ENCODE peak calls at places on chromosomes 5 and 9, in seven cellular contexts. X is activated CD8-positive, alpha-beta memory T cell treated with anti-CD3 and anti-CD28 coated beads, Interleukin-2, amount 10 ng/mL, durations not matched to agents 7 days and 5 days; S is dorsolateral prefrontal cortex; B is skeletal muscle cell; V is osteocyte; G is hepatic stellate cell; A is stomach. K is an unnamed sample.
A peak's percentile ranks its signal among the peaks of the same experiment; 100 is the strongest.

GRCh38 chr5:139810341-139811075 is 14.9 kb downstream of the PSD2 start:
- DNase-seq in X (no peak), S (no peak), B (no peak), V (no peak), G (no peak), A (no peak), K (no peak)

GRCh38 chr5:164597293-164597900 is 1092.0 kb downstream of the MAT2B start:
- DNase-seq in X (no peak), S (no peak), B (no peak), V (no peak), G (no peak), A (no peak), K (no peak)

GRCh38 chr9:105082843-105083242 is 154.9 kb upstream of the ABCA1 start:
- DNase-seq in X (no peak), S (no peak), B (no peak), V (no peak), G (no peak), A (no peak), K (no peak)

GRCh38 chr9:124482431-124483031 is 24.7 kb downstream of the NR5A1 start:
- DNase-seq in X (no peak), S (no peak), B (no peak), V (no peak), G (no peak), A (no peak), K (no peak)

GRCh38 chr9:129143461-129143927 is 32.3 kb downstream of the PTPA start:
- DNase-seq in X (no peak), S (no peak), B (peak; percentile 26), V (no peak), G (peak; percentile 68), A (no peak), K (peak; percentile 68)

GRCh38 chr9:33431420-33431819 is 16.0 kb downstream of the AQP3 start:
- DNase-seq in X (no peak), S (no peak), B (no peak), V (no peak), G (no peak), A (no peak), K (no peak)

GRCh38 chr5:8340739-8341344 is 471.9 kb downstream of the MTRR start:
- DNase-seq in X (no peak), S (no peak), B (no peak), V (no peak), G (peak; percentile 11), A (no peak), K (no peak)

GRCh38 chr9:126614088-126614454 is 343 bp downstream of the LMX1B start:
- DNase-seq in X (no peak), S (no peak), B (no peak), V (no peak), G (peak; percentile 6), A (no peak), K (no peak)

GRCh38 chr5:146088098-146088497 is 17.3 kb downstream of the PLAC8L1 start:
- DNase-seq in X (no peak), S (no peak), B (no peak), V (no peak), G (no peak), A (no peak), K (no peak)